ENCODE peak calls at places on chromosomes 4 and X, in ten cellular contexts. Q is ascending aorta; G is CD8-positive, alpha-beta memory T cell; W is Peyer's patch; L is kidney; C is mammary epithelial cell; U is neural progenitor cell; P is heart right ventricle; T is sigmoid colon; M is breast epithelium. K is an unnamed sample.
A peak's percentile ranks its signal among the peaks of the same experiment; 100 is the strongest.

GRCh38 chrX:126658447-126658846 is 105.8 kb upstream of the DCAF12L1 start:
- DNase-seq in M (no peak), T (no peak), P (no peak), G (no peak), Q (no peak), U (no peak), W (no peak), C (peak; percentile 1), L (no peak), K (no peak)

GRCh38 chr4:133483600-133484246 is 334.6 kb downstream of the PCDH10 start:
- DNase-seq in L (no peak), Q (no peak), G (no peak), P (no peak), T (no peak), C (peak; percentile 16), U (peak; percentile 40), M (no peak), W (no peak), K (peak; percentile 1)

GRCh38 chr4:60313616-60314015 is 886.5 kb upstream of the ADGRL3 start:
- DNase-seq in G (no peak), M (no peak), L (no peak), Q (no peak), U (no peak), T (no peak), W (no peak), C (no peak), P (no peak), K (no peak)

GRCh38 chr4:109872065-109872464 is 24.2 kb downstream of the LRIT3 start:
- DNase-seq in G (no peak), Q (no peak), U (no peak), L (no peak), T (no peak), C (no peak), W (no peak), M (no peak), P (no peak), K (no peak)

GRCh38 chr4:183571350-183572076 is 66.7 kb downstream of the ING2 start:
- DNase-seq in M (no peak), L (no peak), P (peak; percentile 17), T (no peak), G (no peak), W (peak; percentile 53), Q (no peak), C (peak; percentile 59), U (no peak), K (peak; percentile 82)

GRCh38 chrX:1433646-1434357 is 18.9 kb downstream of the ASMTL start:
- DNase-seq in U (no peak), G (no peak), T (no peak), L (peak; percentile 41), W (no peak), M (no peak), P (no peak), C (no peak), Q (no peak), K (no peak)

GRCh38 chrX:141879616-141880015 is 24.1 kb upstream of the MAGEC1 start:
- DNase-seq in U (no peak), T (no peak), G (no peak), W (no peak), C (no peak), L (no peak), Q (no peak), P (no peak), M (no peak), K (no peak)

GRCh38 chrX:134256684-134257083 is 19.7 kb downstream of the CCDC160 start:
- DNase-seq in L (no peak), C (no peak), W (no peak), G (no peak), T (no peak), U (no peak), P (no peak), M (no peak), Q (no peak), K (no peak)

GRCh38 chrX:115561605-115562491 is 874 bp downstream of the PLS3 start:
- DNase-seq in W (no peak), P (peak; percentile 51), G (no peak), C (peak; percentile 45), T (peak; percentile 78), U (peak; percentile 82), Q (no peak), M (no peak), L (peak; percentile 89), K (peak; percentile 29)

GRCh38 chr4:1898681-1899080 is 27.5 kb downstream of the NSD2 start:
- DNase-seq in P (no peak), M (no peak), Q (no peak), U (peak; percentile 8), C (no peak), W (no peak), L (no peak), T (no peak), G (no peak), K (no peak)
- H3K36me3 ChIP-seq in P (no peaks in the 10 kb centered on the region), M (no peaks in the 10 kb centered on the region), Q (peaks cover 20% of the 10 kb centered on the region), U (no peaks in the 10 kb centered on the region), C (peaks cover 10% of the 10 kb centered on the region), W (no peaks in the 10 kb centered on the region), L (peaks cover 4% of the 10 kb centered on the region), T (peaks cover 12% of the 10 kb centered on the region), G (peaks cover 7% of the 10 kb centered on the region), K (peaks cover 10% of the 10 kb centered on the region)

DNA sequence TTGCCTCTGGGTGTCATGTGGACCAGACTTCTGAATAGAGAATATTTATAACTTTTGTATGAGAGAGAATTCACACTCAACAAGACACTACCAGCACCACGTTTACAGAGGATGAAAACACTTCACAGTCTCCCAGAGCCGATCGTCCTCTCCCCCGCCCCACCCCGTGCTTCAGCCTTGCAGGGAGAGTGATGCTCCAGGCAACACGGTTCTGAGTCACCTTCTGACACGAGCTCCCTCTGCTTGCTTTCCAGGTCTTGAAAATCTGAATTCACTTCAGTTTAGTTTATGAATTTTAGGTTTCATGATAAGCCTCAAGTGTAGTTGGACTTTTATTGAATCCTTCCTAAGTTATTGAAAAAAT is 59.8 kb downstream of the CPLX1 start:
- DNase-seq in M (no peak), W (no peak), C (peak; percentile 54), T (no peak), P (no peak), G (no peak), Q (no peak), L (peak; percentile 59), U (no peak), K (no peak)
- H3K9me3 ChIP-seq in M (no peaks in the 10 kb centered on the region), W (no peaks in the 10 kb centered on the region), C (no peaks in the 10 kb centered on the region), T (no peaks in the 10 kb centered on the region), P (no peaks in the 10 kb centered on the region), G (no peaks in the 10 kb centered on the region), Q (peaks cover 74% of the 10 kb centered on the region), L (no peaks in the 10 kb centered on the region), U (no peaks in the 10 kb centered on the region), K (no peaks in the 10 kb centered on the region)

DNA sequence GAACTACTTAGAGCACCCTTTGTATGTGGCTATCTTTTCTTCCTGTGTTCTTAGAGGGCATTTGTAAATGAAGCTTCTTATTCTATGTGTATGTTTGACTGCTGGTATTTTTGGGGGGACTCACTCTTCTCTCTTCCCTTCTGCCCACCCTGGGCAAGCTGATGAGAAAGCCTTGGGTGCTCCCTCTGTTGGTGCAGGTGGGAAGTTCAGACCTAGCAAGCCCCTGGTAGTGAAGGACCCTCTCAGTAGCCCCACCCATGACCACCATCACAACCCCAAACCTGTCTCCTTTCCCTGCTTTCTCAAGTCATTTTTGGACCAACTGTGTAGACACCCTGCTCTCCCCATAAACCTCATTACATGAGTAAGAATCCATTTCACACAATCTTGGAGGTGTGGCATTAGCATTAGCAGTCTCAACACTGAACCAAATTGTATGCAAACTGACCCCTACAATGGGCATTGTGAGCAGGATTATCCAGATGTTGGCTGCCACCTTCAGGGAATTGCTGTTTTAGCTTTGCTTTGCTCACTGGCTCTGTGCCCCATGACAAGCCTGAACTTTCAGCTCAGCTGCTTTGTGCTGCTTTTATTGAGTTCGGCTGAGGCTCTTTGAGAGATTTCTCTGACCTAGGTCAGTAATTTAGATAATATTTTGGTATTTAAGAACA is 27.9 kb downstream of the TRIM61 start:
- DNase-seq in G (no peak), Q (no peak), W (no peak), L (no peak), M (no peak), C (peak; percentile 27), U (peak; percentile 62), P (no peak), T (no peak), K (no peak)
- H3K4me3 ChIP-seq in G (no peak overlapping the region), Q (no peak overlapping the region), W (no peak overlapping the region), L (no peak overlapping the region), M (no peak overlapping the region), C (no peak overlapping the region), U (no peak overlapping the region), P (no peak overlapping the region), T (no peak overlapping the region), K (no peak overlapping the region)

GRCh38 chr4:108622022-108622421 is 1.6 kb downstream of the RPL34 start:
- DNase-seq in W (no peak), M (no peak), G (no peak), L (no peak), C (no peak), Q (no peak), U (no peak), P (no peak), T (no peak), K (no peak)
- H3K36me3 ChIP-seq in W (no peaks in the 10 kb centered on the region), M (no peaks in the 10 kb centered on the region), G (peaks cover 37% of the 10 kb centered on the region), L (peaks cover 20% of the 10 kb centered on the region), C (peaks cover 40% of the 10 kb centered on the region), Q (peaks cover 54% of the 10 kb centered on the region), U (peaks cover 30% of the 10 kb centered on the region), P (no peaks in the 10 kb centered on the region), T (peaks cover 44% of the 10 kb centered on the region), K (peaks cover 21% of the 10 kb centered on the region)